ENCODE peak calls at places on chromosomes 1 and 21, in six cellular contexts. One of them, this sample, is unnamed.

GRCh38 chr1:233088613-233089012 is 138.2 kb downstream of the NTPCR start:
- DNase-seq in CD4-positive, alpha-beta T cell: no peak
- DNase-seq in heart right ventricle: no peak
- DNase-seq in stomach: no peak
- DNase-seq in GM20000: no peak
- DNase-seq in fibroblast of lung: no peak
- DNase-seq in this sample: no peak

GRCh38 chr1:36091141-36091540 is 2.4 kb downstream of the ADPRS start:
- DNase-seq in CD4-positive, alpha-beta T cell: no peak
- DNase-seq in heart right ventricle: no peak
- DNase-seq in stomach: no peak
- DNase-seq in GM20000: no peak
- DNase-seq in fibroblast of lung: no peak
- DNase-seq in this sample: no peak

GRCh38 chr1:231626951-231627614 is 493 bp downstream of the DISC1 start:
- DNase-seq in CD4-positive, alpha-beta T cell: peak; percentile 33
- DNase-seq in heart right ventricle: peak; percentile 74
- DNase-seq in stomach: peak; percentile 49
- DNase-seq in GM20000: peak; percentile 66
- DNase-seq in fibroblast of lung: peak; percentile 37
- DNase-seq in this sample: peak; percentile 46

GRCh38 chr1:81799939-81800740 is 594 bp upstream of the ADGRL2 start:
- DNase-seq in CD4-positive, alpha-beta T cell: no peak
- DNase-seq in heart right ventricle: peak; percentile 38
- DNase-seq in stomach: peak; percentile 45
- DNase-seq in GM20000: peak; percentile 13
- DNase-seq in fibroblast of lung: peak; percentile 86
- DNase-seq in this sample: no peak

GRCh38 chr1:33735624-33736023 is 128.3 kb upstream of the HMGB4 start:
- DNase-seq in CD4-positive, alpha-beta T cell: no peak
- DNase-seq in heart right ventricle: no peak
- DNase-seq in stomach: no peak
- DNase-seq in GM20000: no peak
- DNase-seq in fibroblast of lung: peak; percentile 6
- DNase-seq in this sample: no peak

GRCh38 chr1:204268101-204268500 is 54.3 kb upstream of the GOLT1A start:
- DNase-seq in CD4-positive, alpha-beta T cell: no peak
- DNase-seq in heart right ventricle: no peak
- DNase-seq in stomach: no peak
- DNase-seq in GM20000: no peak
- DNase-seq in fibroblast of lung: no peak
- DNase-seq in this sample: no peak

GRCh38 chr21:38688068-38688467 is 117.7 kb upstream of the ETS2 start:
- DNase-seq in CD4-positive, alpha-beta T cell: no peak
- DNase-seq in heart right ventricle: no peak
- DNase-seq in stomach: no peak
- DNase-seq in GM20000: no peak
- DNase-seq in fibroblast of lung: no peak
- DNase-seq in this sample: no peak

GRCh38 chr21:44702973-44703730 is 6.2 kb downstream of the KRTAP10-12 start:
- DNase-seq in CD4-positive, alpha-beta T cell: no peak
- DNase-seq in heart right ventricle: no peak
- DNase-seq in stomach: no peak
- DNase-seq in GM20000: no peak
- DNase-seq in fibroblast of lung: no peak
- DNase-seq in this sample: no peak

GRCh38 chr1:116570358-116571214 is at the start of gene CD58:
- DNase-seq in CD4-positive, alpha-beta T cell: peak; percentile 66
- DNase-seq in heart right ventricle: peak; percentile 93
- DNase-seq in stomach: peak; percentile 91
- DNase-seq in GM20000: peak; percentile 93
- DNase-seq in fibroblast of lung: peak; percentile 76
- DNase-seq in this sample: peak; percentile 84

GRCh38 chr1:113205980-113206766 is 133.2 kb downstream of the LRIG2 start:
- DNase-seq in CD4-positive, alpha-beta T cell: no peak
- DNase-seq in heart right ventricle: no peak
- DNase-seq in stomach: no peak
- DNase-seq in GM20000: no peak
- DNase-seq in fibroblast of lung: no peak
- DNase-seq in this sample: no peak

GRCh38 chr1:234607091-234608025 is 2.6 kb downstream of the IRF2BP2 start:
- DNase-seq in CD4-positive, alpha-beta T cell: no peak
- DNase-seq in heart right ventricle: peak; percentile 41
- DNase-seq in stomach: peak; percentile 38
- DNase-seq in GM20000: no peak
- DNase-seq in fibroblast of lung: no peak
- DNase-seq in this sample: peak; percentile 32

GRCh38 chr1:232542633-232543032 is 87.3 kb downstream of the SIPA1L2 start:
- DNase-seq in CD4-positive, alpha-beta T cell: no peak
- DNase-seq in heart right ventricle: no peak
- DNase-seq in stomach: no peak
- DNase-seq in GM20000: no peak
- DNase-seq in fibroblast of lung: no peak
- DNase-seq in this sample: no peak

GRCh38 chr1:13619909-13620308 is 36.3 kb downstream of the PDPN start:
- DNase-seq in CD4-positive, alpha-beta T cell: no peak
- DNase-seq in heart right ventricle: no peak
- DNase-seq in stomach: no peak
- DNase-seq in GM20000: no peak
- DNase-seq in fibroblast of lung: peak; percentile 59
- DNase-seq in this sample: no peak

GRCh38 chr1:34235594-34235993 is 58.9 kb downstream of the C1orf94 start:
- DNase-seq in CD4-positive, alpha-beta T cell: no peak
- DNase-seq in heart right ventricle: no peak
- DNase-seq in stomach: no peak
- DNase-seq in GM20000: no peak
- DNase-seq in fibroblast of lung: no peak
- DNase-seq in this sample: no peak

GRCh38 chr1:182183606-182184005 is 122.1 kb upstream of the ZNF648 start:
- DNase-seq in CD4-positive, alpha-beta T cell: no peak
- DNase-seq in heart right ventricle: no peak
- DNase-seq in stomach: no peak
- DNase-seq in GM20000: no peak
- DNase-seq in fibroblast of lung: no peak
- DNase-seq in this sample: no peak

GRCh38 chr1:207056673-207057072 is 3.6 kb downstream of the PFKFB2 start:
- DNase-seq in CD4-positive, alpha-beta T cell: no peak
- DNase-seq in heart right ventricle: no peak
- DNase-seq in stomach: peak; percentile 62
- DNase-seq in GM20000: no peak
- DNase-seq in fibroblast of lung: no peak
- DNase-seq in this sample: no peak

GRCh38 chr1:176450526-176450925 is 12.4 kb upstream of the PAPPA2 start:
- DNase-seq in CD4-positive, alpha-beta T cell: no peak
- DNase-seq in heart right ventricle: no peak
- DNase-seq in stomach: no peak
- DNase-seq in GM20000: no peak
- DNase-seq in fibroblast of lung: no peak
- DNase-seq in this sample: no peak

GRCh38 chr1:155186266-155186954 is 12.8 kb downstream of the TRIM46 start:
- DNase-seq in CD4-positive, alpha-beta T cell: no peak
- DNase-seq in heart right ventricle: no peak
- DNase-seq in stomach: peak; percentile 57
- DNase-seq in GM20000: no peak
- DNase-seq in fibroblast of lung: no peak
- DNase-seq in this sample: no peak

GRCh38 chr21:46078984-46079356 is 18.9 kb upstream of the COL6A2 start:
- DNase-seq in CD4-positive, alpha-beta T cell: no peak
- DNase-seq in heart right ventricle: peak; percentile 44
- DNase-seq in stomach: no peak
- DNase-seq in GM20000: no peak
- DNase-seq in fibroblast of lung: no peak
- DNase-seq in this sample: no peak

GRCh38 chr1:3598051-3598471 is 13.2 kb downstream of the MEGF6 start:
- DNase-seq in CD4-positive, alpha-beta T cell: no peak
- DNase-seq in heart right ventricle: peak; percentile 48
- DNase-seq in stomach: no peak
- DNase-seq in GM20000: no peak
- DNase-seq in fibroblast of lung: no peak
- DNase-seq in this sample: no peak

GRCh38 chr1:182143825-182144661 is 82.5 kb upstream of the ZNF648 start:
- DNase-seq in CD4-positive, alpha-beta T cell: no peak
- DNase-seq in heart right ventricle: peak; percentile 48
- DNase-seq in stomach: peak; percentile 82
- DNase-seq in GM20000: no peak
- DNase-seq in fibroblast of lung: peak; percentile 90
- DNase-seq in this sample: no peak

GRCh38 chr21:29849735-29850176 is 90.0 kb downstream of the GRIK1 start:
- DNase-seq in CD4-positive, alpha-beta T cell: peak; percentile 7
- DNase-seq in heart right ventricle: no peak
- DNase-seq in stomach: peak; percentile 35
- DNase-seq in GM20000: peak; percentile 47
- DNase-seq in fibroblast of lung: peak; percentile 74
- DNase-seq in this sample: no peak

GRCh38 chr1:168236836-168237611 is 11.2 kb downstream of the SFT2D2 start:
- DNase-seq in CD4-positive, alpha-beta T cell: no peak
- DNase-seq in heart right ventricle: no peak
- DNase-seq in stomach: no peak
- DNase-seq in GM20000: no peak
- DNase-seq in fibroblast of lung: no peak
- DNase-seq in this sample: no peak

GRCh38 chr1:30885580-30886513 is 22.7 kb downstream of the SDC3 start:
- DNase-seq in CD4-positive, alpha-beta T cell: no peak
- DNase-seq in heart right ventricle: no peak
- DNase-seq in stomach: no peak
- DNase-seq in GM20000: no peak
- DNase-seq in fibroblast of lung: peak; percentile 39
- DNase-seq in this sample: no peak

GRCh38 chr1:43879996-43880395 is 53.6 kb upstream of the ARTN start:
- DNase-seq in CD4-positive, alpha-beta T cell: no peak
- DNase-seq in heart right ventricle: no peak
- DNase-seq in stomach: no peak
- DNase-seq in GM20000: no peak
- DNase-seq in fibroblast of lung: no peak
- DNase-seq in this sample: no peak

GRCh38 chr1:43882763-43883162 is 50.8 kb upstream of the ARTN start:
- DNase-seq in CD4-positive, alpha-beta T cell: no peak
- DNase-seq in heart right ventricle: no peak
- DNase-seq in stomach: no peak
- DNase-seq in GM20000: no peak
- DNase-seq in fibroblast of lung: no peak
- DNase-seq in this sample: no peak

GRCh38 chr1:43880604-43881003 is 53.0 kb upstream of the ARTN start:
- DNase-seq in CD4-positive, alpha-beta T cell: no peak
- DNase-seq in heart right ventricle: no peak
- DNase-seq in stomach: no peak
- DNase-seq in GM20000: no peak
- DNase-seq in fibroblast of lung: no peak
- DNase-seq in this sample: no peak

GRCh38 chr1:43883321-43883720 is 50.3 kb upstream of the ARTN start:
- DNase-seq in CD4-positive, alpha-beta T cell: no peak
- DNase-seq in heart right ventricle: no peak
- DNase-seq in stomach: no peak
- DNase-seq in GM20000: no peak
- DNase-seq in fibroblast of lung: no peak
- DNase-seq in this sample: no peak

DNA sequence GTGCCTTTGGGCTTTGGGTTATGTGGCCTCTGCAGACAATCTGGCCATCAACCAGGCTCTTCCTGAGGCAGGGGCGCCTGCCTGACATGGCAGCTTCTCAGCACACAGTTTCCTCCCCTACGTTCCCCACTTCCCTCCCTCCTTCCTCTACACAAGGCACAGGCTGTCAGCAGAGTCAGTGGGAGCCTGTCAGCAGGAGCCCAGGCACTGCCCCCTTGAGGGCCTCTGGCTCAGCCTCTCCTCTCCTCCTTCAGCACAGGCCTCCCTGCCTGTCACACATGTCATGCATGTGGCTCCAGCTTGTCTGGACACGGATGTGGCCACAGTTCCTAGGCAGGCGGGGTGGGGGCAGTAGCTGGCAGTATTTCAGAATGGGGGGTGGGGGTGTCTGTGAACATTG is 52.2 kb upstream of the ARTN start:
- DNase-seq in CD4-positive, alpha-beta T cell: no peak
- DNase-seq in heart right ventricle: peak; percentile 27
- DNase-seq in stomach: no peak
- DNase-seq in GM20000: no peak
- DNase-seq in fibroblast of lung: no peak
- DNase-seq in this sample: no peak
- TF ChIP-seq CTCF in CD4-positive, alpha-beta T cell: no peak
- TF ChIP-seq CTCF in heart right ventricle: peak; percentile 11
- TF ChIP-seq CTCF in stomach: no peak
- TF ChIP-seq CTCF in GM20000: no peak
- TF ChIP-seq CTCF in fibroblast of lung: no peak
- TF ChIP-seq CTCF in this sample: no peak

DNA sequence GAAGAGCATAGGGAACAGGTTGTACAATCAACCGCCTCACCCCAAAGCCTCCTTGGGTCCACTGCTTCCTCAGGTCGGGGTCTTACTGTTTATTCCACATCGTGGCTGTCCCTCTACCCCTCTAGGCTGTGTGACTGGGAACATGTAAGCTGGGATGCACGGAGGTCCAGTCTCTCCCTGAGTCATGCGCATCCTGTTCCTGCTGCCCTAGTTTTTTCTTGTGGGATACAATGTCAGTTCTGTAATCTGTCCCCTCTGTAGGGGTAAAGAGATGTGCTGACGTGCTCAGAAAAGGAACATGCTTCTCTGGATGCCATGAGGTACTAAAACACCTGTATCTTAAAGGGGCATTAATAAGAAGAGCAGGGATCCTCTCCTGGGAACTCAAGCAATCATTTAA is 66.2 kb downstream of the SLC45A1 start:
- DNase-seq in CD4-positive, alpha-beta T cell: no peak
- DNase-seq in heart right ventricle: no peak
- DNase-seq in stomach: no peak
- DNase-seq in GM20000: no peak
- DNase-seq in fibroblast of lung: no peak
- DNase-seq in this sample: no peak
- TF ChIP-seq CTCF in CD4-positive, alpha-beta T cell: no peak
- TF ChIP-seq CTCF in heart right ventricle: no peak
- TF ChIP-seq CTCF in stomach: no peak
- TF ChIP-seq CTCF in GM20000: no peak
- TF ChIP-seq CTCF in fibroblast of lung: no peak
- TF ChIP-seq CTCF in this sample: no peak

DNA sequence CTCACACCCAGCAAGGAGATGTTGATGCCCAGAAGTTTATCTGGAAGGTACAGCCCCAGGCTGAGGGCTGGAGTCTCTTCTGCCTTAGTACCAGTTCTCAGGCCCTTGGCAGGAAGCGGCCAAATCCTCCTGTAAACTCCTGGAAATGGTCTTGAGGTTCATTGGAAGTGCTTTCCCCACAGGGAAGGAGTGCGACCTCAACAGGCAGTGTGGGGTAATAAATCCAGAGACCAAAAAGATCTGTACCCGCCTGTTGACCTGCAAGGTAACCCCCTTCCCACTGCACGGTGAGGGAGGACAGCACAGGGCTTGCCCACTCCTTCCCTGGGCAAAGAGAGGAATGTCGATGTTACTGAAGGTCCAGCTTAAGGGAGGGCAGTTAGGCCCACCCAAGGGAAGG is 4.5 kb downstream of the ATXN7L2 start:
- DNase-seq in CD4-positive, alpha-beta T cell: no peak
- DNase-seq in heart right ventricle: no peak
- DNase-seq in stomach: no peak
- DNase-seq in GM20000: no peak
- DNase-seq in fibroblast of lung: no peak
- DNase-seq in this sample: no peak
- TF ChIP-seq CTCF in CD4-positive, alpha-beta T cell: no peak
- TF ChIP-seq CTCF in heart right ventricle: no peak
- TF ChIP-seq CTCF in stomach: no peak
- TF ChIP-seq CTCF in GM20000: no peak
- TF ChIP-seq CTCF in fibroblast of lung: no peak
- TF ChIP-seq CTCF in this sample: no peak

GRCh38 chr1:61337981-61338848 is 255.9 kb downstream of the NFIA start:
- DNase-seq in CD4-positive, alpha-beta T cell: no peak
- DNase-seq in heart right ventricle: peak; percentile 48
- DNase-seq in stomach: peak; percentile 73
- DNase-seq in GM20000: no peak
- DNase-seq in fibroblast of lung: peak; percentile 95
- DNase-seq in this sample: no peak
- TF ChIP-seq CTCF in CD4-positive, alpha-beta T cell: no peak
- TF ChIP-seq CTCF in heart right ventricle: peak; percentile 77
- TF ChIP-seq CTCF in stomach: peak; percentile 66
- TF ChIP-seq CTCF in GM20000: no peak
- TF ChIP-seq CTCF in fibroblast of lung: peak; percentile 73
- TF ChIP-seq CTCF in this sample: no peak

This sample was measured in activated B cell treated with CpG ODN at 0.5 μM for 24 hours.